ENCODE peak calls at places on chromosomes 2 and 18, in six cellular contexts. One of them, this sample, is unnamed.

GRCh38 chr18:31325051-31325450 is 7.1 kb downstream of the DSG1 start:
- DNase-seq in HFFc6: no peak
- DNase-seq in left ventricle myocardium inferior: no peak
- DNase-seq in AG10803: no peak
- DNase-seq in pancreas: no peak
- DNase-seq in A549: peak; percentile 30
- DNase-seq in this sample: no peak

GRCh38 chr2:23916727-23917458 is 10.0 kb downstream of the ATAD2B start:
- DNase-seq in HFFc6: no peak
- DNase-seq in left ventricle myocardium inferior: no peak
- DNase-seq in pancreas: no peak
- DNase-seq in AG10803: no peak
- DNase-seq in A549: no peak
- DNase-seq in this sample: no peak

GRCh38 chr2:65313954-65314256 is 86.3 kb downstream of the ACTR2 start:
- DNase-seq in left ventricle myocardium inferior: no peak
- DNase-seq in HFFc6: no peak
- DNase-seq in AG10803: no peak
- DNase-seq in A549: no peak
- DNase-seq in pancreas: no peak
- DNase-seq in this sample: no peak

GRCh38 chr2:56589820-56590219 is 406.0 kb downstream of the CCDC85A start:
- DNase-seq in left ventricle myocardium inferior: no peak
- DNase-seq in HFFc6: no peak
- DNase-seq in pancreas: no peak
- DNase-seq in AG10803: no peak
- DNase-seq in A549: no peak
- DNase-seq in this sample: no peak

GRCh38 chr2:106106627-106107508 is 87.2 kb downstream of the UXS1 start:
- DNase-seq in AG10803: no peak
- DNase-seq in left ventricle myocardium inferior: no peak
- DNase-seq in A549: no peak
- DNase-seq in pancreas: no peak
- DNase-seq in HFFc6: no peak
- DNase-seq in this sample: peak; percentile 68

GRCh38 chr2:169131587-169132512 is 62.5 kb downstream of the DHRS9 start:
- DNase-seq in A549: peak; percentile 55
- DNase-seq in left ventricle myocardium inferior: no peak
- DNase-seq in AG10803: peak; percentile 33
- DNase-seq in HFFc6: peak; percentile 19
- DNase-seq in pancreas: no peak
- DNase-seq in this sample: peak; percentile 62

GRCh38 chr18:36714476-36714875 is 114.3 kb downstream of the TPGS2 start:
- DNase-seq in pancreas: no peak
- DNase-seq in AG10803: no peak
- DNase-seq in A549: no peak
- DNase-seq in left ventricle myocardium inferior: no peak
- DNase-seq in HFFc6: no peak
- DNase-seq in this sample: no peak

GRCh38 chr2:171187819-171188218 is 27.1 kb upstream of the TLK1 start:
- DNase-seq in left ventricle myocardium inferior: no peak
- DNase-seq in pancreas: no peak
- DNase-seq in AG10803: no peak
- DNase-seq in A549: no peak
- DNase-seq in HFFc6: no peak
- DNase-seq in this sample: no peak

GRCh38 chr2:4354678-4355077 is 651.3 kb downstream of the DCDC2C start:
- DNase-seq in left ventricle myocardium inferior: no peak
- DNase-seq in AG10803: no peak
- DNase-seq in A549: peak; percentile 39
- DNase-seq in pancreas: peak; percentile 29
- DNase-seq in HFFc6: no peak
- DNase-seq in this sample: peak; percentile 10

GRCh38 chr2:23757686-23758433 is 169.1 kb downstream of the ATAD2B start:
- DNase-seq in AG10803: peak; percentile 69
- DNase-seq in pancreas: no peak
- DNase-seq in A549: peak; percentile 70
- DNase-seq in HFFc6: peak; percentile 75
- DNase-seq in left ventricle myocardium inferior: no peak
- DNase-seq in this sample: no peak

GRCh38 chr2:30662268-30663131 is 144.7 kb downstream of the CAPN13 start:
- DNase-seq in left ventricle myocardium inferior: no peak
- DNase-seq in pancreas: no peak
- DNase-seq in AG10803: peak; percentile 38
- DNase-seq in A549: peak; percentile 42
- DNase-seq in HFFc6: no peak
- DNase-seq in this sample: no peak

GRCh38 chr2:16773080-16773713 is 107.6 kb upstream of the CYRIA start:
- DNase-seq in AG10803: peak; percentile 42
- DNase-seq in left ventricle myocardium inferior: no peak
- DNase-seq in A549: peak; percentile 63
- DNase-seq in pancreas: no peak
- DNase-seq in HFFc6: no peak
- DNase-seq in this sample: peak; percentile 41
- TF ChIP-seq CTCF in AG10803: peak; percentile 65
- TF ChIP-seq CTCF in left ventricle myocardium inferior: peak; percentile 67
- TF ChIP-seq CTCF in A549: peak; percentile 82
- TF ChIP-seq CTCF in pancreas: peak; percentile 47
- TF ChIP-seq CTCF in HFFc6: peak; percentile 43
- TF ChIP-seq CTCF in this sample: peak; percentile 34

GRCh38 chr2:31694444-31694843 is 113.7 kb upstream of the SRD5A2 start:
- DNase-seq in HFFc6: no peak
- DNase-seq in AG10803: no peak
- DNase-seq in pancreas: no peak
- DNase-seq in A549: peak; percentile 57
- DNase-seq in left ventricle myocardium inferior: no peak
- DNase-seq in this sample: no peak
- TF ChIP-seq CTCF in HFFc6: peak; percentile 47
- TF ChIP-seq CTCF in AG10803: no peak
- TF ChIP-seq CTCF in pancreas: no peak
- TF ChIP-seq CTCF in A549: peak; percentile 44
- TF ChIP-seq CTCF in left ventricle myocardium inferior: no peak
- TF ChIP-seq CTCF in this sample: no peak

DNA sequence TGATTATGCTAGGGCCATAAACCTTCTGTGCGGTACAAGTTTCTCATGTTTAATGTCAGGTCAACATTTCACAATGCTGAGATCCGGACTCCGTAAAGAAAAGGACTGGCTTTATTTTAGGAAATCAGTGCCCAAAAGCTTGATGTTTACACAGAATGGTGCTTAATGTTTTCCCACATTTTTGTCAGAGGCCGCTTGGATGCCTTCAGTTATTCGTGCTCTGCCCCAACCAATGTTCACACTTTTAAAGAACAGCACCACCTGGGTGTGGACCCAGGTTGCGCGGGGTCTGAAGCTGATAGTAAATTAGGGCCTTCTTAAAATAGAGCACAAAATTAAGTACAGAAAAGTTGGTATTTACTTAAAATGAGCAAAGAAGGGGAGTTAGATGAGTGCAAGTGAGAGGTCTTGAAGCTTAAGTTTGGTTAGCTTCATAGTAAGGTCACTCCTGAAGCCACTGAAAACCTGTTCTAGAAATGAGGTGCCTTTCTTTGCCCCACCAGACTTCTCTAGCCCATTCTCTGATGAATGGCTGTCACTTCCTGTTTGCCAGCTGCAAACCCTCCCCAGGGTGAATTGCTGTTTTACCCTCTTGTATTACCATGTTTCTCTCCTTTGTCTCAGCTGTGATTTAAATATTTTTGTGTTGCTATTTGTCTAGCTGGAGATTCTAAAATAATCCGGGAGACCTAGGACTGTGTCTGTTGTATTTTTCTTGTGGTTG is 20.5 kb downstream of the SLC3A1 start:
- DNase-seq in AG10803: no peak
- DNase-seq in HFFc6: no peak
- DNase-seq in pancreas: no peak
- DNase-seq in A549: peak; percentile 44
- DNase-seq in left ventricle myocardium inferior: no peak
- DNase-seq in this sample: no peak
- TF ChIP-seq CTCF in AG10803: peak; percentile 16
- TF ChIP-seq CTCF in HFFc6: peak; percentile 42
- TF ChIP-seq CTCF in pancreas: no peak
- TF ChIP-seq CTCF in A549: peak; percentile 24
- TF ChIP-seq CTCF in left ventricle myocardium inferior: no peak
- TF ChIP-seq CTCF in this sample: no peak

GRCh38 chr2:42192642-42193566 is 23.8 kb downstream of the EML4 start:
- DNase-seq in HFFc6: no peak
- DNase-seq in pancreas: no peak
- DNase-seq in AG10803: no peak
- DNase-seq in A549: no peak
- DNase-seq in left ventricle myocardium inferior: no peak
- DNase-seq in this sample: no peak
- TF ChIP-seq CTCF in HFFc6: no peak
- TF ChIP-seq CTCF in pancreas: no peak
- TF ChIP-seq CTCF in AG10803: no peak
- TF ChIP-seq CTCF in A549: no peak
- TF ChIP-seq CTCF in left ventricle myocardium inferior: no peak
- TF ChIP-seq CTCF in this sample: no peak

DNA sequence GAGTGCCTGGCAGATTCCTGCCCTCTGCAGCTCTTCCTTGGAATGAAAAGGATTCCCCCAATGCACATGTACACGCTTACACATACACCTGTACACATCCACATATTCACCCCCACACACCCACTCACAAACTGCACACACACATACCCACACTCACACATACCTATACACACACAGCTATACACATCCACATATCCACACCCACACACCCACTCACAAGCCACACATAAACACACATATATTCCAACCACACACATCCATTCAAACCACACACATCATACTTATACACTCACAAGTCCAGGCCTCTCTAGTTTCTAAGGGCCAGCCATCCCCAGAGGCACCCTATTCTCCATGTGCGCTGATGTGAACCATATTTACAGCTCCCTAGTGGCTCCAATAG is 9.5 kb downstream of the CYRIA start:
- DNase-seq in AG10803: no peak
- DNase-seq in left ventricle myocardium inferior: no peak
- DNase-seq in A549: no peak
- DNase-seq in pancreas: no peak
- DNase-seq in HFFc6: no peak
- DNase-seq in this sample: no peak
- TF ChIP-seq CTCF in AG10803: no peak
- TF ChIP-seq CTCF in left ventricle myocardium inferior: no peak
- TF ChIP-seq CTCF in A549: no peak
- TF ChIP-seq CTCF in pancreas: no peak
- TF ChIP-seq CTCF in HFFc6: no peak
- TF ChIP-seq CTCF in this sample: no peak

GRCh38 chr18:9101730-9102390 is 639 bp upstream of the NDUFV2 start:
- DNase-seq in pancreas: no peak
- DNase-seq in HFFc6: peak; percentile 67
- DNase-seq in AG10803: peak; percentile 75
- DNase-seq in left ventricle myocardium inferior: no peak
- DNase-seq in A549: peak; percentile 81
- DNase-seq in this sample: peak; percentile 58

GRCh38 chr18:9102391-9103216 is at the start of gene NDUFV2:
- DNase-seq in HFFc6: peak; percentile 88
- DNase-seq in AG10803: peak; percentile 93
- DNase-seq in A549: peak; percentile 94
- DNase-seq in pancreas: peak; percentile 97
- DNase-seq in left ventricle myocardium inferior: peak; percentile 98
- DNase-seq in this sample: peak; percentile 99

GRCh38 chr18:9104244-9104901 is 1.9 kb downstream of the NDUFV2 start:
- DNase-seq in AG10803: no peak
- DNase-seq in pancreas: no peak
- DNase-seq in HFFc6: no peak
- DNase-seq in left ventricle myocardium inferior: no peak
- DNase-seq in A549: peak; percentile 32
- DNase-seq in this sample: no peak

GRCh38 chr18:9105420-9105819 is 2.9 kb downstream of the NDUFV2 start:
- DNase-seq in pancreas: no peak
- DNase-seq in A549: no peak
- DNase-seq in left ventricle myocardium inferior: no peak
- DNase-seq in HFFc6: no peak
- DNase-seq in AG10803: no peak
- DNase-seq in this sample: no peak

DNA sequence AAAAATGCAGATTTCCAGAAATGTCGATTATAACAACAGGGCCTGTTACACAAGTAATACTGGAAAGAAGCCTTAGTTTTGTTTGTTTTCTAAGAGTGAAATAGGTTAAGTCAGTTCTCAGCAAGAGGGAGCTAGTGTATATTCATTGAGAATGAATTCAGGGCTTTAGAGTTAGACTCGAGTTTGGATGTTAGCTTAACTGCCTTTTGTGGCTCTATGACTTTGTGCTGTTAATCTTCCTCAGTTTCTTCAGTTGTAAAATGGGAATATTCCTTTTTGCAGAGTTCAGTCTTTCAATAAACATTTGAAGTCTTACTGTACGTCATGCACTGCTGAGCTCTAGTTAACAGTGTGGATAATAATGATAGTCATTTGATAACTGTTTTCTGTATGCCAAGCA is 989 bp downstream of the NDUFV2 start:
- DNase-seq in HFFc6: peak; percentile 42
- DNase-seq in pancreas: no peak
- DNase-seq in left ventricle myocardium inferior: no peak
- DNase-seq in A549: no peak
- DNase-seq in AG10803: peak; percentile 47
- DNase-seq in this sample: peak; percentile 16
- TF ChIP-seq CTCF in HFFc6: no peak
- TF ChIP-seq CTCF in pancreas: no peak
- TF ChIP-seq CTCF in left ventricle myocardium inferior: peak; percentile 29
- TF ChIP-seq CTCF in A549: no peak
- TF ChIP-seq CTCF in AG10803: peak; percentile 45
- TF ChIP-seq CTCF in this sample: no peak

DNA sequence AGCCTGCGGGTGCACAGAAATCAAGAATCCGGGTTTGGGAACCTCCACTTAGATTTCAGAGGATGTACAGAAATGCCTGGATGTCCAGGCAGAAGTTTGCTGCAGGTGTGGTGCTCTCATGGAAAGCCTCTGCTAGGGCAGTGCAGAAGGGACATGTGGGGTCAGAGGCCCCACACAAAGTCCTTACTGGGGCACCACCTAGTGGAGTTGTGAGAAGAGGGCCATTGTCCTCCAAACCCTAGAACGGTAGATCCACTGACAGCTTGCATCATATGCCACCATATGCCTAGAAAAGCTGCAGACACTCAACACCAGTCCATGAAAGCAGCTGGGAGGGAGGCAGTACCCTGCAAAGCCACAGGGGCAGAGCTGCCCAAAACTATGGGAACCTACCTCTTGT is 833.0 kb downstream of the TMEM182 start:
- DNase-seq in A549: no peak
- DNase-seq in left ventricle myocardium inferior: no peak
- DNase-seq in HFFc6: no peak
- DNase-seq in pancreas: no peak
- DNase-seq in AG10803: no peak
- DNase-seq in this sample: no peak
- TF ChIP-seq CTCF in A549: no peak
- TF ChIP-seq CTCF in left ventricle myocardium inferior: no peak
- TF ChIP-seq CTCF in HFFc6: no peak
- TF ChIP-seq CTCF in pancreas: no peak
- TF ChIP-seq CTCF in AG10803: no peak
- TF ChIP-seq CTCF in this sample: no peak

GRCh38 chr2:225932741-225933413 is 533.4 kb downstream of the NYAP2 start:
- DNase-seq in pancreas: no peak
- DNase-seq in left ventricle myocardium inferior: no peak
- DNase-seq in A549: no peak
- DNase-seq in AG10803: no peak
- DNase-seq in HFFc6: no peak
- DNase-seq in this sample: no peak
- TF ChIP-seq CTCF in pancreas: no peak
- TF ChIP-seq CTCF in left ventricle myocardium inferior: no peak
- TF ChIP-seq CTCF in A549: no peak
- TF ChIP-seq CTCF in AG10803: no peak
- TF ChIP-seq CTCF in HFFc6: no peak
- TF ChIP-seq CTCF in this sample: no peak

This sample was measured in GM13976.